ENCODE peak calls at places on chromosomes 13 and 19, in eight cellular contexts. Z is Calu3, O is AG10803, N is fibroblast of pulmonary artery, V is body of pancreas, X is MCF 10A, B is right atrium auricular region, J is kidney epithelial cell. E is an unnamed sample.

GRCh38 chr19:12867120-12868099 is 13.8 kb downstream of the DNASE2 start:
- DNase-seq in O (no peak), V (peak; percentile 63), B (no peak), J (no peak), X (peak; percentile 19), N (peak; percentile 61), Z (no peak), E (no peak)

GRCh38 chr13:103557878-103558277 is 491.7 kb upstream of the SLC10A2 start:
- DNase-seq in V (no peak), O (no peak), N (peak; percentile 14), J (no peak), Z (no peak), B (no peak), X (no peak), E (no peak)

GRCh38 chr19:32675720-32676185 is at the start of gene RGS9BP:
- DNase-seq in B (peak; percentile 85), V (peak; percentile 72), N (peak; percentile 73), X (peak; percentile 72), Z (peak; percentile 86), J (no peak), O (peak; percentile 70), E (no peak)

GRCh38 chr13:80604094-80604493 is 263.2 kb upstream of the SPRY2 start:
- DNase-seq in X (no peak), Z (no peak), V (no peak), J (no peak), N (peak; percentile 52), O (no peak), B (no peak), E (no peak)

GRCh38 chr13:112506046-112506445 is 81.9 kb downstream of the TUBGCP3 start:
- DNase-seq in J (no peak), B (no peak), N (no peak), V (no peak), X (no peak), Z (no peak), O (no peak), E (no peak)

GRCh38 chr13:91305652-91306051 is 41.8 kb upstream of the MIR17HG start:
- DNase-seq in B (no peak), V (no peak), N (no peak), O (no peak), X (no peak), Z (no peak), J (no peak), E (no peak)

GRCh38 chr19:54947381-54947780 is at the start of gene NLRP7:
- DNase-seq in O (no peak), B (no peak), V (no peak), Z (no peak), J (no peak), N (no peak), X (no peak), E (no peak)

GRCh38 chr13:73428137-73428536 is 369.3 kb downstream of the KLF5 start:
- DNase-seq in B (no peak), N (peak; percentile 80), X (peak; percentile 81), Z (peak; percentile 16), V (no peak), O (peak; percentile 15), J (peak; percentile 78), E (peak; percentile 81)

GRCh38 chr19:12789098-12789903 is 2.0 kb upstream of the JUNB start:
- DNase-seq in V (no peak), N (peak; percentile 42), Z (no peak), B (no peak), O (no peak), X (peak; percentile 63), J (no peak), E (no peak)

GRCh38 chr19:3908266-3909054 is 24.4 kb upstream of the NMRK2 start:
- DNase-seq in B (no peak), J (no peak), V (no peak), N (no peak), Z (no peak), X (no peak), O (no peak), E (no peak)

GRCh38 chr19:3910105-3910504 is 22.8 kb upstream of the NMRK2 start:
- DNase-seq in J (no peak), X (no peak), B (no peak), V (no peak), O (no peak), Z (no peak), N (no peak), E (no peak)

GRCh38 chr19:3919793-3920192 is 13.1 kb upstream of the NMRK2 start:
- DNase-seq in O (no peak), V (no peak), B (no peak), X (no peak), N (no peak), Z (no peak), J (no peak), E (no peak)

GRCh38 chr19:3916033-3916432 is 16.8 kb upstream of the NMRK2 start:
- DNase-seq in N (no peak), J (no peak), B (no peak), V (no peak), Z (no peak), X (no peak), O (no peak), E (no peak)

DNA sequence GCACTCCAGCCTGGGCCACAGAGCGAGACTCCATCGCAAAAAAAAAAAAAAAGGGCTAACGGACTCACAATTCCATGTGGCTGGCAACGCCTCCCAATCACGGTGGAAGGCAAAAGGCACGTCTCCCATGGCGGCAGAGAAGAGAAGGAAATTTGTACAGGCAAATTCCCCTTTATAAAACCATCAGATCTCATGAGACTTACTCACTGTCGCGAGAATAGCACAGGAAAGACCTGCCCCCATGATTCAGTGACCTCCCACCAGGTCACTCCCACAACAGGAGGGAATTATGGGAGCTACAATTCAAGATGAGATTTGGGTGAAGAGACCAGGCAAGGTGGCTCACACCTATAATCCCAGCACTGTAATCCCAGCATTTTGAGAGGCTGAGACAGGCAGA is 18.7 kb upstream of the NMRK2 start:
- DNase-seq in X (no peak), N (no peak), B (no peak), J (no peak), V (no peak), Z (no peak), O (no peak), E (no peak)
- TF ChIP-seq CTCF in X (no peak), N (no peak), B (no peak), J (no peak), V (no peak), Z (no peak), O (no peak), E (no peak)

DNA sequence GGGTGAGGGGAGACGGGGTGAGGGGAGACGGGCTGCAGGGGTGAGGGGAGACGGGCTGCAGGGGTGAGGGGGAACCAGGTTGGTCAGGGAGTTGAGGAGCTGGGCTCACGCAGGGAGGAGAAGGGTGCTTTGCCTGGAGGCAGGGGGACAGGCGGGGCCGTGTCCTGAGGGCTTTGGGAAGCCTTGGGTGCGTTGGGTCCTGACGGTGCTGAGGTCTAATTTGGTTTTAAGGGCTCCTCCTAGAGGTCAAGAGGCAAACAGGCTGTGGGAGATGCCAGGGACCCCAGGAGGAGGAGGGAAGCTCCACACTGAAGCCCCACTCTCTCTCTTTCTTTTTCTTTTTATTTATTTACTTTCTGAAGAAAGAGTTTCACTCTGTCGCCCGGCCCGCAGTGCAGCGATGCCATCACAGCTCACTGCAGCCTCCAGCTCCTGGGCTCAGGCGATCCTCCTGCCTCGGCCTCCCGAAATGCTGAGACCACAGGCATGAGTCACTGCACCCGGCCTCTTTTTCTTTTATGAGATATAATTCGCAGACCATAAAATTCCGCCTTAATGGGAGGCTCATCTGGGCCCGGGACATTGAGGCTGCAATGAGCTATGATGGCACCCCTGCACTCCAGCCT is 9.3 kb upstream of the MISP start:
- DNase-seq in V (no peak), N (no peak), J (no peak), O (no peak), Z (no peak), X (peak; percentile 24), B (no peak), E (no peak)
- TF ChIP-seq CTCF in V (no peak), N (peak; percentile 26), J (peak; percentile 3), O (peak; percentile 17), Z (no peak), X (no peak), B (no peak), E (peak; percentile 28)

DNA sequence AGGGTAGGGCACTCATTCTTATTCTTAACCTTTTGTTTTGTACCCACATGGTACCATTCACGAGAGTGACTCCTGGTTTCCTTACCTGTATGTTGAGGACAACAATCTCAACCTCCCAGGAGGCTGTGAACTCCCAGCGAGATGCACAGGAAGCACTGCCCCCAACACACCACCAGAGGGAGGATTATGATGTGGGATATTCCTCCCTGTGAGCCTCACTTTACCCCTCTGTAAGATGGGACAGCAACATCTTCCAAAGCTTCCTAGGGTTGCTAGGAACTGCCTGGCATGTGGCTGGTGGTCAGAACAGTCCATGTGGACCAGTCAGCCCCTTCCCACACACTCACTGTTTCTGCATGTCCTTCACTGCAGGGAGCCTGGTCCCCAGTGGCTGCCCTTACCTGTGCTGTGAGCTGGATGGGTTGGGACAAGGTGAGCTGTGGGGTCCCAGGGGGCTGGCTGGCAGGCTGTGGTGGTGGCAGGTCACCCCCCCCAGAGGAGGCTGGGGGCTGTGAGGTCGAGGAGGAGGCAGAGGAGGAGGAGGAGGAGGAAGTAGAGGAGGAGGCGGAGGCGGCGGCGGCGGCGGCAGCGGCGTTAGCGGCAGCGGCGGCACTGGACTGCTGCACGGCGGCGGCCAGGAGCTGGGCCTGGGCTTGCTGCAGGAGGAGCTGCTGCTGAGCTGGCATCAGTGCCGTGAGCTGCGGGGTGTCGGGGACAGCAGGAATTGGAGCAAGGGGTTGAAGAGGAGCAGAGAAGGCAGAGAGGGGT is 15.8 kb downstream of the POU2F2 start:
- DNase-seq in Z (no peak), J (no peak), O (no peak), V (no peak), N (no peak), X (no peak), B (no peak), E (no peak)
- TF ChIP-seq CTCF in Z (no peak), J (peak; percentile 3), O (no peak), V (no peak), N (no peak), X (no peak), B (no peak), E (peak; percentile 8)

GRCh38 chr19:50812474-50812873 is 11.1 kb downstream of the KLK1 start:
- DNase-seq in B (no peak), O (no peak), X (no peak), Z (no peak), N (no peak), V (no peak), J (no peak), E (no peak)

GRCh38 chr19:50815443-50815842 is 8.1 kb downstream of the KLK1 start:
- DNase-seq in N (no peak), V (no peak), B (no peak), O (no peak), J (no peak), Z (no peak), X (no peak), E (no peak)

GRCh38 chr19:50817941-50818858 is 5.4 kb downstream of the KLK1 start:
- DNase-seq in B (no peak), Z (peak; percentile 72), J (no peak), N (peak; percentile 10), X (peak; percentile 52), O (no peak), V (peak; percentile 94), E (no peak)

GRCh38 chr19:50818859-50819472 is 4.6 kb downstream of the KLK1 start:
- DNase-seq in X (no peak), O (no peak), Z (no peak), N (no peak), V (peak; percentile 79), J (no peak), B (no peak), E (no peak)

DNA sequence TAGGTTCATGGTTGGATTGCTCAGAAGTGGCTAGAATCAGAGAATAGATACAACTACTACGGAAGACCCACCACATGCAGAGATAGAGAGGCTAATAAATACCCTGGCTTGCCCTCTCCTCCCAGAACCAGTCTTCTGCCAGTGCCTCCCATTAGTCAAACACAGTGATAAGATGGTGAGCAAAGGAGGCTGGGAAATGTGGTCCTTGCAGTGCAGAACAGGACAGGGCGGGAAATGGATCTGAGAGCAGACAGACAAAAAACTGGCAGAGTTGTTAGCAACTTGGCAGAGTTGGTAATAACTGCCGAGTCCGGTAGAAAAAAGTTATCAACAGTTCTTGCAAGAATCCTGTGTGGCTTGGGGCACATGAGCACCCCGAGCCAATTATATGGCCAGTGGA is 8.7 kb downstream of the KLK1 start:
- DNase-seq in J (no peak), X (no peak), B (no peak), Z (no peak), N (no peak), O (no peak), V (no peak), E (no peak)
- TF ChIP-seq CTCF in J (no peak), X (no peak), B (no peak), Z (no peak), N (no peak), O (no peak), V (no peak), E (no peak)